ENCODE peak calls at places on chromosome 21, in ten cellular contexts. V is stimulated activated CD4-positive, alpha-beta T cell treated with anti-CD3 and anti-CD28 coated beads, Interleukin-2, amount 100 ng/mL, for 48 hours; Z is T-helper 1 cell; M is brain microvascular endothelial cell; B is NCI-H345; N is NCI-H774; T is substantia nigra; H is endothelial cell; R is GM04503; U is pancreas. D is an unnamed sample.

GRCh38 chr21:42137191-42137913 is 66.2 kb downstream of the UMODL1 start:
- DNase-seq in V (no peak), Z (no peak), M (no peak), B (no peak), N (no peak), T (no peak), H (no peak), R (no peak), U (no peak), D (no peak)

GRCh38 chr21:41045534-41046268 is 122.3 kb upstream of the BACE2 start:
- DNase-seq in V (no peak), Z (no peak), M (no peak), B (peak), N (peak), T (no peak), H (peak), R (no peak), U (peak), D (peak)

GRCh38 chr21:31372176-31372765 is 28.2 kb upstream of the TIAM1 start:
- DNase-seq in V (no peak), Z (no peak), M (no peak), B (no peak), N (no peak), T (no peak), H (no peak), R (no peak), U (no peak), D (no peak)

GRCh38 chr21:44533891-44534627 is 5.9 kb downstream of the KRTAP10-1 start:
- DNase-seq in V (no peak), Z (peak), M (no peak), B (no peak), N (no peak), T (no peak), H (no peak), R (no peak), U (no peak), D (no peak)

GRCh38 chr21:32245971-32246370 is 32.9 kb downstream of the MIS18A start:
- DNase-seq in V (no peak), Z (no peak), M (no peak), B (no peak), N (no peak), T (no peak), H (no peak), R (no peak), U (no peak), D (no peak)

GRCh38 chr21:37763298-37763697 is 153.0 kb downstream of the KCNJ6 start:
- DNase-seq in V (no peak), Z (no peak), M (no peak), B (no peak), N (no peak), T (no peak), H (no peak), R (no peak), U (no peak), D (peak)

GRCh38 chr21:19810779-19811178 is 1187.4 kb upstream of the NCAM2 start:
- DNase-seq in V (no peak), Z (no peak), M (no peak), B (no peak), N (no peak), T (no peak), H (no peak), R (no peak), U (no peak), D (no peak)

GRCh38 chr21:42855143-42855936 is 24.0 kb downstream of the WDR4 start:
- DNase-seq in V (no peak), Z (no peak), M (no peak), B (no peak), N (no peak), T (no peak), H (no peak), R (no peak), U (no peak), D (no peak)

GRCh38 chr21:40120944-40121575 is 253.8 kb downstream of the PCP4 start:
- DNase-seq in V (no peak), Z (no peak), M (no peak), B (peak), N (peak), T (no peak), H (no peak), R (no peak), U (no peak), D (peak)

GRCh38 chr21:44933199-44933937 is 6.5 kb upstream of the SLX9 start:
- DNase-seq in V (no peak), Z (no peak), M (no peak), B (no peak), N (no peak), T (no peak), H (no peak), R (no peak), U (no peak), D (no peak)

GRCh38 chr21:46411236-46411635 is 47.5 kb upstream of the DIP2A start:
- DNase-seq in V (no peak), Z (no peak), M (no peak), B (no peak), N (no peak), T (no peak), H (no peak), R (no peak), U (no peak), D (no peak)

GRCh38 chr21:14675774-14676530 is 129.8 kb upstream of the SAMSN1 start:
- DNase-seq in V (no peak), Z (no peak), M (no peak), B (no peak), N (no peak), T (no peak), H (no peak), R (no peak), U (no peak), D (no peak)

GRCh38 chr21:46202592-46203202 is 18.4 kb upstream of the SPATC1L start:
- DNase-seq in V (no peak), Z (no peak), M (no peak), B (no peak), N (no peak), T (no peak), H (no peak), R (no peak), U (no peak), D (no peak)

GRCh38 chr21:29677326-29677725 is 262.5 kb downstream of the GRIK1 start:
- DNase-seq in V (no peak), Z (no peak), M (no peak), B (no peak), N (no peak), T (no peak), H (no peak), R (no peak), U (no peak), D (no peak)

D was measured in NCI-H82.